ENCODE peak calls at places on chromosomes 11 and 22, in ten cellular contexts. One of them, this sample, is unnamed.

GRCh38 chr11:118447423-118447822 is 11.1 kb downstream of the KMT2A start:
- DNase-seq in lower leg skin: no peak
- DNase-seq in fibroblast of pulmonary artery: no peak
- DNase-seq in BE2C: no peak
- DNase-seq in mammary epithelial cell: no peak
- DNase-seq in IMR-90: no peak
- DNase-seq in brain microvascular endothelial cell: no peak
- DNase-seq in endothelial cell of umbilical vein: no peak
- DNase-seq in fibroblast of mammary gland: no peak
- DNase-seq in heart left ventricle: no peak
- DNase-seq in this sample: no peak

GRCh38 chr11:67264886-67265632 is 1.2 kb upstream of the GRK2 start:
- DNase-seq in IMR-90: no peak
- DNase-seq in heart left ventricle: peak; percentile 19
- DNase-seq in brain microvascular endothelial cell: no peak
- DNase-seq in fibroblast of pulmonary artery: no peak
- DNase-seq in endothelial cell of umbilical vein: no peak
- DNase-seq in mammary epithelial cell: peak; percentile 74
- DNase-seq in BE2C: no peak
- DNase-seq in fibroblast of mammary gland: no peak
- DNase-seq in lower leg skin: no peak
- DNase-seq in this sample: no peak

GRCh38 chr22:30420401-30421178 is 5.0 kb upstream of the MTFP1 start:
- DNase-seq in IMR-90: peak; percentile 90
- DNase-seq in fibroblast of mammary gland: peak; percentile 93
- DNase-seq in heart left ventricle: no peak
- DNase-seq in mammary epithelial cell: peak; percentile 84
- DNase-seq in lower leg skin: no peak
- DNase-seq in brain microvascular endothelial cell: peak; percentile 90
- DNase-seq in fibroblast of pulmonary artery: peak; percentile 92
- DNase-seq in BE2C: no peak
- DNase-seq in endothelial cell of umbilical vein: peak; percentile 92
- DNase-seq in this sample: peak; percentile 52

GRCh38 chr22:40542821-40543540 is 93.5 kb downstream of the MRTFA start:
- DNase-seq in BE2C: no peak
- DNase-seq in fibroblast of mammary gland: peak; percentile 49
- DNase-seq in endothelial cell of umbilical vein: no peak
- DNase-seq in mammary epithelial cell: no peak
- DNase-seq in IMR-90: no peak
- DNase-seq in heart left ventricle: no peak
- DNase-seq in brain microvascular endothelial cell: no peak
- DNase-seq in lower leg skin: no peak
- DNase-seq in fibroblast of pulmonary artery: no peak
- DNase-seq in this sample: no peak

GRCh38 chr11:38646382-38646781 is 2048.3 kb upstream of the RAG2 start:
- DNase-seq in BE2C: no peak
- DNase-seq in mammary epithelial cell: no peak
- DNase-seq in heart left ventricle: peak; percentile 50
- DNase-seq in lower leg skin: no peak
- DNase-seq in endothelial cell of umbilical vein: no peak
- DNase-seq in fibroblast of mammary gland: no peak
- DNase-seq in IMR-90: no peak
- DNase-seq in brain microvascular endothelial cell: no peak
- DNase-seq in fibroblast of pulmonary artery: no peak
- DNase-seq in this sample: no peak

GRCh38 chr11:75148436-75148983 is 2.4 kb upstream of the SLCO2B1 start:
- DNase-seq in lower leg skin: no peak
- DNase-seq in endothelial cell of umbilical vein: no peak
- DNase-seq in mammary epithelial cell: no peak
- DNase-seq in brain microvascular endothelial cell: no peak
- DNase-seq in heart left ventricle: no peak
- DNase-seq in fibroblast of pulmonary artery: no peak
- DNase-seq in fibroblast of mammary gland: no peak
- DNase-seq in BE2C: no peak
- DNase-seq in IMR-90: no peak
- DNase-seq in this sample: no peak

GRCh38 chr22:24011735-24012068 is 598 bp downstream of the CABIN1 start:
- DNase-seq in brain microvascular endothelial cell: no peak
- DNase-seq in fibroblast of mammary gland: no peak
- DNase-seq in endothelial cell of umbilical vein: no peak
- DNase-seq in IMR-90: no peak
- DNase-seq in heart left ventricle: no peak
- DNase-seq in BE2C: no peak
- DNase-seq in mammary epithelial cell: no peak
- DNase-seq in fibroblast of pulmonary artery: no peak
- DNase-seq in lower leg skin: no peak
- DNase-seq in this sample: no peak

GRCh38 chr11:14612624-14613023 is 31.0 kb upstream of the PDE3B start:
- DNase-seq in mammary epithelial cell: no peak
- DNase-seq in fibroblast of mammary gland: no peak
- DNase-seq in lower leg skin: no peak
- DNase-seq in fibroblast of pulmonary artery: no peak
- DNase-seq in brain microvascular endothelial cell: no peak
- DNase-seq in IMR-90: no peak
- DNase-seq in endothelial cell of umbilical vein: no peak
- DNase-seq in heart left ventricle: no peak
- DNase-seq in BE2C: no peak
- DNase-seq in this sample: no peak

GRCh38 chr11:86162257-86162656 is 82.3 kb upstream of the EED start:
- DNase-seq in fibroblast of mammary gland: peak; percentile 94
- DNase-seq in IMR-90: peak; percentile 93
- DNase-seq in BE2C: peak; percentile 55
- DNase-seq in fibroblast of pulmonary artery: peak; percentile 83
- DNase-seq in heart left ventricle: peak; percentile 74
- DNase-seq in lower leg skin: no peak
- DNase-seq in brain microvascular endothelial cell: peak; percentile 88
- DNase-seq in endothelial cell of umbilical vein: peak; percentile 32
- DNase-seq in mammary epithelial cell: peak; percentile 85
- DNase-seq in this sample: no peak

GRCh38 chr11:11044137-11044855 is 186.4 kb upstream of the ZBED5 start:
- DNase-seq in fibroblast of mammary gland: no peak
- DNase-seq in brain microvascular endothelial cell: no peak
- DNase-seq in mammary epithelial cell: no peak
- DNase-seq in fibroblast of pulmonary artery: peak; percentile 7
- DNase-seq in endothelial cell of umbilical vein: no peak
- DNase-seq in BE2C: no peak
- DNase-seq in IMR-90: no peak
- DNase-seq in heart left ventricle: no peak
- DNase-seq in lower leg skin: no peak
- DNase-seq in this sample: no peak

GRCh38 chr11:31817621-31818493 is 6.7 kb upstream of the PAX6 start:
- DNase-seq in heart left ventricle: no peak
- DNase-seq in endothelial cell of umbilical vein: no peak
- DNase-seq in IMR-90: no peak
- DNase-seq in fibroblast of pulmonary artery: no peak
- DNase-seq in brain microvascular endothelial cell: no peak
- DNase-seq in lower leg skin: peak; percentile 76
- DNase-seq in BE2C: no peak
- DNase-seq in mammary epithelial cell: no peak
- DNase-seq in fibroblast of mammary gland: no peak
- DNase-seq in this sample: no peak

GRCh38 chr11:31815743-31816466 is 4.8 kb upstream of the PAX6 start:
- DNase-seq in mammary epithelial cell: no peak
- DNase-seq in BE2C: no peak
- DNase-seq in IMR-90: no peak
- DNase-seq in fibroblast of mammary gland: no peak
- DNase-seq in brain microvascular endothelial cell: no peak
- DNase-seq in lower leg skin: peak; percentile 80
- DNase-seq in fibroblast of pulmonary artery: no peak
- DNase-seq in heart left ventricle: no peak
- DNase-seq in endothelial cell of umbilical vein: no peak
- DNase-seq in this sample: no peak

GRCh38 chr11:31818874-31819331 is 7.8 kb upstream of the PAX6 start:
- DNase-seq in mammary epithelial cell: no peak
- DNase-seq in brain microvascular endothelial cell: no peak
- DNase-seq in lower leg skin: peak; percentile 77
- DNase-seq in endothelial cell of umbilical vein: no peak
- DNase-seq in IMR-90: no peak
- DNase-seq in fibroblast of mammary gland: no peak
- DNase-seq in BE2C: no peak
- DNase-seq in fibroblast of pulmonary artery: no peak
- DNase-seq in heart left ventricle: no peak
- DNase-seq in this sample: no peak

GRCh38 chr11:31816467-31817053 is 5.4 kb upstream of the PAX6 start:
- DNase-seq in IMR-90: no peak
- DNase-seq in fibroblast of pulmonary artery: no peak
- DNase-seq in brain microvascular endothelial cell: no peak
- DNase-seq in fibroblast of mammary gland: no peak
- DNase-seq in endothelial cell of umbilical vein: no peak
- DNase-seq in heart left ventricle: no peak
- DNase-seq in mammary epithelial cell: no peak
- DNase-seq in lower leg skin: no peak
- DNase-seq in BE2C: no peak
- DNase-seq in this sample: no peak

GRCh38 chr11:31817054-31817620 is 6.0 kb upstream of the PAX6 start:
- DNase-seq in lower leg skin: no peak
- DNase-seq in heart left ventricle: no peak
- DNase-seq in IMR-90: no peak
- DNase-seq in fibroblast of pulmonary artery: no peak
- DNase-seq in brain microvascular endothelial cell: no peak
- DNase-seq in endothelial cell of umbilical vein: no peak
- DNase-seq in mammary epithelial cell: peak; percentile 17
- DNase-seq in fibroblast of mammary gland: no peak
- DNase-seq in BE2C: no peak
- DNase-seq in this sample: no peak
- H3K4me3 ChIP-seq in lower leg skin: no peak overlapping the region
- H3K4me3 ChIP-seq in heart left ventricle: no peak overlapping the region
- H3K4me3 ChIP-seq in IMR-90: no peak overlapping the region
- H3K4me3 ChIP-seq in fibroblast of pulmonary artery: no peak overlapping the region
- H3K4me3 ChIP-seq in brain microvascular endothelial cell: no peak overlapping the region
- H3K4me3 ChIP-seq in endothelial cell of umbilical vein: no peak overlapping the region
- H3K4me3 ChIP-seq in mammary epithelial cell: no peak overlapping the region
- H3K4me3 ChIP-seq in fibroblast of mammary gland: no peak overlapping the region
- H3K4me3 ChIP-seq in BE2C: no peak overlapping the region
- H3K4me3 ChIP-seq in this sample: no peak overlapping the region

DNA sequence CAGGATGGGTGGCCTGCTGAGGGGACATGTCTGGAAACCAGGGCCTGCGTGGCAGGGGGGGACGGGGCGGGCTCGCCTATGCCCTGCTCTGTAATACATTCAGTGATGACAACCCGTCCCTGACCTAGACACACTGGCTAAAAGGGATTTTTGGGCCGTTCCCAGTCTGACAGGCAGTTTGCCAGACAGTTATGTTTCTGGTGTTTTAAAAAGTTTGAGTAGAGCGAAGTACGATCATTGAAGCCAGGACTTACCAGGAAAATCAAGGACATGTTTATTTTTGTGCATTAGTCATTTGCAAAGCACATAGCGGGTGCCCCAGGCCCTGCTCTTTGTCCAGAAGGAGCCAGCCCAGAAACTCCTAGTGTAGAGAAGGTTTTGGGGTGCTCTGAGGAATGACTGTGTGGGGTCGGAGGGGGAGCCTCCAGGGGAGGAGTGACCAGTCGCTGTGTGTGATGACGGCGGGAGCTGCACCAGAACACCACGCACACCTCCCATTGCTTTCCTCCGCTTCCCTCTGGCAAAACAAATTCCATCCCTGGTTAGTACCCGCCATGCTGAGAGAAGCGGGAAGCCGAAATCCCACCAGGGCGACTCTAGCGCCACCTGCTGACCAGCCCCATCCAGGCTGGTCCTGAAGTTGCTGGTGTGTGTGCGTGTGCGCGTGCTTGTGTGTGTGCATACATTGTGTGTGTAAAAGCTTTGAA is 50.8 kb downstream of the FBLN1 start:
- DNase-seq in lower leg skin: peak; percentile 95
- DNase-seq in brain microvascular endothelial cell: peak; percentile 79
- DNase-seq in fibroblast of pulmonary artery: peak; percentile 89
- DNase-seq in fibroblast of mammary gland: peak; percentile 93
- DNase-seq in heart left ventricle: peak; percentile 75
- DNase-seq in IMR-90: peak; percentile 93
- DNase-seq in endothelial cell of umbilical vein: peak; percentile 71
- DNase-seq in mammary epithelial cell: peak; percentile 80
- DNase-seq in BE2C: peak; percentile 90
- DNase-seq in this sample: peak; percentile 54
- H3K4me3 ChIP-seq in lower leg skin: no peak overlapping the region
- H3K4me3 ChIP-seq in brain microvascular endothelial cell: no peak overlapping the region
- H3K4me3 ChIP-seq in fibroblast of pulmonary artery: no peak overlapping the region
- H3K4me3 ChIP-seq in fibroblast of mammary gland: no peak overlapping the region
- H3K4me3 ChIP-seq in heart left ventricle: no peak overlapping the region
- H3K4me3 ChIP-seq in IMR-90: no peak overlapping the region
- H3K4me3 ChIP-seq in endothelial cell of umbilical vein: no peak overlapping the region
- H3K4me3 ChIP-seq in mammary epithelial cell: no peak overlapping the region
- H3K4me3 ChIP-seq in BE2C: no peak overlapping the region
- H3K4me3 ChIP-seq in this sample: no peak overlapping the region

GRCh38 chr11:123246749-123247497 is 51.9 kb upstream of the CLMP start:
- DNase-seq in endothelial cell of umbilical vein: peak; percentile 68
- DNase-seq in lower leg skin: peak; percentile 94
- DNase-seq in BE2C: peak; percentile 86
- DNase-seq in brain microvascular endothelial cell: peak; percentile 64
- DNase-seq in mammary epithelial cell: peak; percentile 59
- DNase-seq in heart left ventricle: peak; percentile 74
- DNase-seq in fibroblast of pulmonary artery: peak; percentile 87
- DNase-seq in IMR-90: peak; percentile 81
- DNase-seq in fibroblast of mammary gland: peak; percentile 81
- DNase-seq in this sample: no peak

GRCh38 chr11:123249354-123249753 is 54.3 kb upstream of the CLMP start:
- DNase-seq in BE2C: no peak
- DNase-seq in mammary epithelial cell: no peak
- DNase-seq in brain microvascular endothelial cell: no peak
- DNase-seq in endothelial cell of umbilical vein: no peak
- DNase-seq in heart left ventricle: no peak
- DNase-seq in lower leg skin: peak; percentile 32
- DNase-seq in fibroblast of pulmonary artery: no peak
- DNase-seq in IMR-90: peak; percentile 28
- DNase-seq in fibroblast of mammary gland: peak; percentile 25
- DNase-seq in this sample: no peak

GRCh38 chr11:123247813-123248379 is 52.8 kb upstream of the CLMP start:
- DNase-seq in endothelial cell of umbilical vein: no peak
- DNase-seq in fibroblast of pulmonary artery: no peak
- DNase-seq in IMR-90: no peak
- DNase-seq in heart left ventricle: no peak
- DNase-seq in BE2C: no peak
- DNase-seq in lower leg skin: no peak
- DNase-seq in brain microvascular endothelial cell: no peak
- DNase-seq in fibroblast of mammary gland: no peak
- DNase-seq in mammary epithelial cell: no peak
- DNase-seq in this sample: no peak

GRCh38 chr11:123245567-123245966 is 50.5 kb upstream of the CLMP start:
- DNase-seq in brain microvascular endothelial cell: no peak
- DNase-seq in lower leg skin: no peak
- DNase-seq in fibroblast of mammary gland: no peak
- DNase-seq in IMR-90: no peak
- DNase-seq in fibroblast of pulmonary artery: no peak
- DNase-seq in endothelial cell of umbilical vein: no peak
- DNase-seq in heart left ventricle: no peak
- DNase-seq in BE2C: no peak
- DNase-seq in mammary epithelial cell: no peak
- DNase-seq in this sample: no peak

GRCh38 chr11:123247498-123247799 is 52.4 kb upstream of the CLMP start:
- DNase-seq in fibroblast of mammary gland: no peak
- DNase-seq in fibroblast of pulmonary artery: no peak
- DNase-seq in endothelial cell of umbilical vein: no peak
- DNase-seq in BE2C: no peak
- DNase-seq in heart left ventricle: no peak
- DNase-seq in IMR-90: no peak
- DNase-seq in brain microvascular endothelial cell: no peak
- DNase-seq in mammary epithelial cell: no peak
- DNase-seq in lower leg skin: no peak
- DNase-seq in this sample: no peak
- H3K4me3 ChIP-seq in fibroblast of mammary gland: no peak overlapping the region
- H3K4me3 ChIP-seq in fibroblast of pulmonary artery: no peak overlapping the region
- H3K4me3 ChIP-seq in endothelial cell of umbilical vein: no peak overlapping the region
- H3K4me3 ChIP-seq in BE2C: no peak overlapping the region
- H3K4me3 ChIP-seq in heart left ventricle: no peak overlapping the region
- H3K4me3 ChIP-seq in IMR-90: no peak overlapping the region
- H3K4me3 ChIP-seq in brain microvascular endothelial cell: no peak overlapping the region
- H3K4me3 ChIP-seq in mammary epithelial cell: no peak overlapping the region
- H3K4me3 ChIP-seq in lower leg skin: no peak overlapping the region
- H3K4me3 ChIP-seq in this sample: no peak overlapping the region

GRCh38 chr11:129280027-129280811 is 88.1 kb upstream of the ARHGAP32 start:
- DNase-seq in fibroblast of pulmonary artery: peak; percentile 29
- DNase-seq in mammary epithelial cell: no peak
- DNase-seq in heart left ventricle: no peak
- DNase-seq in lower leg skin: no peak
- DNase-seq in endothelial cell of umbilical vein: no peak
- DNase-seq in BE2C: no peak
- DNase-seq in IMR-90: peak; percentile 65
- DNase-seq in fibroblast of mammary gland: peak; percentile 77
- DNase-seq in brain microvascular endothelial cell: no peak
- DNase-seq in this sample: no peak
- H3K4me3 ChIP-seq in fibroblast of pulmonary artery: peak overlapping the region; percentile 62
- H3K4me3 ChIP-seq in mammary epithelial cell: peak overlapping the region; percentile 70
- H3K4me3 ChIP-seq in heart left ventricle: peak overlapping the region; percentile 37
- H3K4me3 ChIP-seq in lower leg skin: peak overlapping the region; percentile 25
- H3K4me3 ChIP-seq in endothelial cell of umbilical vein: peak overlapping the region; percentile 32
- H3K4me3 ChIP-seq in BE2C: peak overlapping the region; percentile 26
- H3K4me3 ChIP-seq in IMR-90: peak overlapping the region; percentile 82
- H3K4me3 ChIP-seq in fibroblast of mammary gland: peak overlapping the region; percentile 60
- H3K4me3 ChIP-seq in brain microvascular endothelial cell: peak overlapping the region; percentile 69
- H3K4me3 ChIP-seq in this sample: peak overlapping the region; percentile 60

This sample was measured in BJ.